ENCODE peak calls at places on chromosomes 1 and 21, in eight cellular contexts. R is left ventricle myocardium superior; O is pancreas; E is activated CD4-positive, alpha-beta T cell treated with anti-CD3 and anti-CD28 coated beads, Interleukin-2, amount 50 U/mL, for 24 hours; X is NCI-H345; T is kidney epithelial cell; Z is activated CD8-positive, alpha-beta memory T cell treated with anti-CD3 and anti-CD28 coated beads, Interleukin-2, amount 50 U/mL, for 4 hours; F is neuronal stem cell. N is an unnamed sample.
A peak's percentile ranks its signal among the peaks of the same experiment; 100 is the strongest.

GRCh38 chr1:235946570-235946981 is 79.9 kb upstream of the LYST start:
- DNase-seq in O (no peak), R (no peak), X (no peak), Z (no peak), E (no peak), F (no peak), T (no peak), N (peak; percentile 30)

GRCh38 chr1:6906783-6907182 is 121.5 kb downstream of the CAMTA1 start:
- DNase-seq in Z (no peak), F (no peak), R (no peak), O (no peak), E (no peak), T (no peak), X (no peak), N (no peak)

GRCh38 chr1:1602941-1603506 is 3.1 kb upstream of the FNDC10 start:
- DNase-seq in O (no peak), E (no peak), R (peak; percentile 25), Z (no peak), T (no peak), X (no peak), F (no peak), N (no peak)

GRCh38 chr1:158793604-158794003 is 12.6 kb upstream of the OR6N2 start:
- DNase-seq in R (no peak), X (no peak), O (no peak), Z (peak; percentile 30), T (no peak), E (peak; percentile 3), F (no peak), N (no peak)

GRCh38 chr1:164706596-164706995 is 147.6 kb downstream of the PBX1 start:
- DNase-seq in R (no peak), Z (no peak), O (no peak), T (no peak), F (no peak), E (no peak), X (no peak), N (no peak)

GRCh38 chr1:156689960-156690672 is 12.9 kb upstream of the NES start:
- DNase-seq in X (peak; percentile 25), F (no peak), Z (no peak), R (no peak), O (no peak), E (no peak), T (no peak), N (no peak)

GRCh38 chr1:27577504-27578188 is 26.3 kb downstream of the AHDC1 start:
- DNase-seq in E (no peak), F (no peak), R (no peak), T (no peak), Z (no peak), X (no peak), O (no peak), N (no peak)

GRCh38 chr1:62066713-62067112 is 127.9 kb upstream of the L1TD1 start:
- DNase-seq in R (no peak), Z (no peak), O (no peak), X (no peak), T (no peak), E (no peak), F (no peak), N (no peak)

GRCh38 chr21:37292946-37293345 is 25.8 kb upstream of the VPS26C start:
- DNase-seq in X (no peak), Z (no peak), F (no peak), O (no peak), E (no peak), R (no peak), T (no peak), N (no peak)

GRCh38 chr1:198529414-198529813 is 11.1 kb downstream of the ATP6V1G3 start:
- DNase-seq in E (no peak), R (no peak), X (peak; percentile 5), T (no peak), Z (no peak), F (no peak), O (no peak), N (peak; percentile 37)

GRCh38 chr1:22818061-22818770 is 107.6 kb downstream of the EPHB2 start:
- DNase-seq in R (no peak), X (no peak), O (no peak), E (no peak), T (no peak), F (no peak), Z (no peak), N (no peak)

GRCh38 chr1:12040457-12041051 is 21.3 kb downstream of the MIIP start:
- DNase-seq in E (no peak), X (no peak), T (peak; percentile 86), O (no peak), F (peak; percentile 17), R (no peak), Z (no peak), N (peak; percentile 76)

GRCh38 chr1:209238356-209238755 is 345.2 kb upstream of the CAMK1G start:
- DNase-seq in E (no peak), F (no peak), O (no peak), Z (no peak), T (no peak), R (no peak), X (no peak), N (no peak)

GRCh38 chr1:100077525-100077924 is 55.2 kb downstream of the SASS6 start:
- DNase-seq in R (no peak), T (no peak), Z (no peak), F (no peak), E (no peak), O (no peak), X (no peak), N (peak; percentile 22)

GRCh38 chr1:52676249-52676903 is 21.8 kb downstream of the COA7 start:
- DNase-seq in R (peak; percentile 80), E (no peak), T (no peak), O (peak; percentile 48), Z (no peak), F (no peak), X (no peak), N (no peak)